ENCODE peak calls at places on chromosomes 16 and 17, in ten cellular contexts. Q is tibial nerve; K is hepatocyte; B is HCT116; O is cardiac fibroblast; H is gastrocnemius medialis; N is CD8-positive, alpha-beta memory T cell; I is foreskin fibroblast; C is prostate gland; J is tibial artery. M is an unnamed sample.

GRCh38 chr16:86398622-86399021 is 111.7 kb upstream of the FOXF1 start:
- DNase-seq in K (no peak), N (no peak), O (peak), H (no peak), J (no peak), I (peak), Q (no peak), B (no peak), C (no peak), M (no peak)

GRCh38 chr16:47276522-47276921 is 132.8 kb upstream of the NETO2 start:
- DNase-seq in I (no peak), J (no peak), B (no peak), O (no peak), N (no peak), H (no peak), K (no peak), Q (no peak), C (no peak), M (no peak)

GRCh38 chr16:8346291-8346690 is 244.0 kb downstream of the TMEM114 start:
- DNase-seq in J (no peak), B (no peak), H (no peak), I (no peak), C (no peak), K (peak), N (no peak), O (no peak), Q (no peak), M (peak)

GRCh38 chr17:48351916-48352332 is 78.1 kb downstream of the SKAP1 start:
- DNase-seq in B (peak), C (no peak), Q (no peak), O (peak), I (peak), K (peak), H (no peak), J (no peak), N (peak), M (peak)

GRCh38 chr16:85437161-85438052 is 175.7 kb upstream of the GSE1 start:
- DNase-seq in N (no peak), C (peak), I (no peak), B (no peak), K (peak), Q (no peak), J (no peak), O (peak), H (no peak), M (no peak)

GRCh38 chr16:87160218-87160617 is 157.0 kb downstream of the C16orf95 start:
- DNase-seq in I (no peak), O (peak), B (no peak), H (no peak), N (no peak), Q (no peak), C (no peak), J (no peak), K (peak), M (no peak)

GRCh38 chr17:19328441-19329061 is 34.0 kb downstream of the B9D1 start:
- DNase-seq in Q (no peak), I (no peak), K (no peak), J (peak), O (no peak), H (no peak), B (no peak), C (no peak), N (no peak), M (no peak)

GRCh38 chr16:84566580-84567244 is 51.2 kb downstream of the COTL1 start:
- DNase-seq in O (no peak), I (no peak), H (no peak), Q (no peak), J (no peak), C (no peak), K (no peak), N (no peak), B (no peak), M (no peak)

GRCh38 chr17:63707151-63707550 is 7.2 kb upstream of the LIMD2 start:
- DNase-seq in H (no peak), J (no peak), B (no peak), N (peak), Q (no peak), I (no peak), K (no peak), O (no peak), C (no peak), M (no peak)
- H3K4me3 ChIP-seq in H (no peak), J (no peak), B (no peak), N (peak), Q (no peak), I (no peak), K (no peak), O (no peak), C (no peak), M (no peak)

DNA sequence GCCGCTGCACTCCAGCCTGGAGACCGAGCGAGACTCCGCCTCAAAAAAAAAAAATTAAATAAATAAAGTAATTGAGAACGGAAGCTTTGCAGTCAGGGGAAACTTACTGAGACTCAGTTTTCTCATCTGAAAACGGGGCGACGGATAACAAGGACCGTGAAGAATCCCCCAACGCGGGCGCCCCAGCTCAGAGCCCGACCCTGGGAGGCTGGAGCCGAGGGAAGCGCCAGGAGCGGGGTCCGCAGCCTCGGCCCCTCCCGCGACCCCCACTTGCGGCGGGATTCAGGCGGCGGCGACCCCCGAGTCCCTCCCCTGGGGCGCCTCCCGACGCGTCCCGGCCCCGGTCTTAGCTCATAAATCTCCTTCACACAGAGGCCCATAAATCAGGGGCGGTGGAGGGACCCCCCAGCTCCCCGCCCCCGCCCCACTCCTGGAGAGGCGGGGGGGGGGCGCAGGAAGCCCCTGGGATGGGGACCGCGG is 10.3 kb upstream of the BHLHA9 start:
- DNase-seq in O (peak), N (no peak), J (no peak), I (no peak), K (no peak), B (no peak), C (no peak), Q (no peak), H (no peak), M (no peak)
- H3K4me3 ChIP-seq in O (peak), N (no peak), J (peak), I (peak), K (peak), B (peak), C (peak), Q (peak), H (peak), M (no peak)

GRCh38 chr17:36814958-36815357 is 122.3 kb upstream of the LHX1 start:
- DNase-seq in J (peak), K (no peak), O (no peak), C (no peak), B (no peak), Q (no peak), H (no peak), N (no peak), I (no peak), M (no peak)

GRCh38 chr17:36816214-36816613 is 121.1 kb upstream of the LHX1 start:
- DNase-seq in Q (no peak), B (no peak), C (no peak), N (no peak), K (no peak), H (no peak), J (peak), O (no peak), I (no peak), M (no peak)

GRCh38 chr17:36818134-36818825 is 119.0 kb upstream of the LHX1 start:
- DNase-seq in C (no peak), H (no peak), Q (no peak), I (no peak), B (no peak), O (no peak), J (no peak), N (no peak), K (no peak), M (no peak)

GRCh38 chr17:36816889-36817288 is 120.4 kb upstream of the LHX1 start:
- DNase-seq in Q (no peak), J (no peak), H (no peak), N (no peak), I (no peak), B (no peak), C (no peak), K (no peak), O (no peak), M (no peak)

GRCh38 chr17:36817483-36818048 is 119.7 kb upstream of the LHX1 start:
- DNase-seq in C (no peak), B (no peak), I (no peak), J (no peak), K (no peak), O (no peak), H (no peak), N (no peak), Q (no peak), M (no peak)
- H3K4me3 ChIP-seq in C (no peak), B (no peak), I (no peak), J (no peak), K (no peak), O (no peak), H (no peak), N (no peak), Q (no peak), M (no peak)

GRCh38 chr17:7437369-7437863 is 1.9 kb upstream of the FGF11 start:
- DNase-seq in N (no peak), C (no peak), B (no peak), J (no peak), O (no peak), K (no peak), H (no peak), Q (no peak), I (no peak), M (no peak)

GRCh38 chr17:7435676-7436555 is 681 bp downstream of the TMEM102 start:
- DNase-seq in J (no peak), K (peak), B (peak), I (no peak), O (no peak), Q (no peak), C (peak), N (no peak), H (peak), M (peak)

GRCh38 chr17:7438050-7438614 is 1.2 kb upstream of the FGF11 start:
- DNase-seq in H (peak), O (no peak), K (peak), B (no peak), C (peak), Q (no peak), I (no peak), J (peak), N (peak), M (no peak)

GRCh38 chr17:7438656-7439460 is 454 bp upstream of the FGF11 start:
- DNase-seq in C (no peak), J (no peak), Q (no peak), H (no peak), O (no peak), I (no peak), K (no peak), N (no peak), B (no peak), M (no peak)

GRCh38 chr17:7436556-7437368 is 1.5 kb downstream of the TMEM102 start:
- DNase-seq in K (peak), C (peak), B (peak), O (peak), I (peak), Q (peak), N (peak), J (peak), H (peak), M (peak)
- H3K4me3 ChIP-seq in K (peak), C (peak), B (peak), O (peak), I (peak), Q (peak), N (peak), J (peak), H (peak), M (peak)

DNA sequence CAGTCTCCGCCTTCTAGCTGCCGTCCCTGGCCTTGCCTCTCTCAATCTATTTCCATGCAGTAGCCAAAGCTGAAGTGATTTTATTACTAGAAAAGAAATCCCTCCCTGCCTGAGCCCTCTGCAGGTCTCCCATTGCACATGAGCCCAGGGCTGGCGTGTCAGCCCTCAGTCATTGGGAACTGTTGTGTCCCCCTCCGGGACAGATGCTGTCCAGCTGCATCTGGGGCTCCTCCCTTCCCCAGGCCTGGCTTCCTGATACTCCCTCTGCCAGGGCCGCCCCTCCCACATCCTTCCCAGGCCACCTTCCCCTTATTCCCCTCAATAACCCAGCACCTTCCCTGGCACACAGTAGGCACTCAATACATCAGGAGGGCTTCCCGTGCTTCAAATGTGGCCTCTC is 11.3 kb downstream of the ZSCAN10 start:
- DNase-seq in B (no peak), O (no peak), N (no peak), K (no peak), I (no peak), Q (no peak), C (no peak), J (no peak), H (no peak), M (no peak)
- H3K4me3 ChIP-seq in B (no peak), O (no peak), N (no peak), K (no peak), I (no peak), Q (no peak), C (no peak), J (no peak), H (no peak), M (no peak)

GRCh38 chr16:179431-179830 is 828 bp upstream of the HBQ1 start:
- DNase-seq in Q (no peak), J (no peak), O (no peak), C (no peak), I (no peak), H (no peak), N (no peak), K (no peak), B (no peak), M (no peak)

GRCh38 chr16:181668-182021 is 1.4 kb downstream of the HBQ1 start:
- DNase-seq in B (no peak), C (no peak), H (no peak), I (no peak), N (no peak), K (no peak), J (no peak), O (peak), Q (no peak), M (no peak)

GRCh38 chr16:177981-178676 is 1.6 kb downstream of the HBA1 start:
- DNase-seq in I (no peak), H (no peak), O (no peak), B (no peak), C (no peak), Q (no peak), K (no peak), N (no peak), J (no peak), M (no peak)

GRCh38 chr16:180921-181667 is 835 bp downstream of the HBQ1 start:
- DNase-seq in B (peak), K (peak), H (peak), J (peak), I (peak), O (peak), Q (peak), N (peak), C (peak), M (peak)

DNA sequence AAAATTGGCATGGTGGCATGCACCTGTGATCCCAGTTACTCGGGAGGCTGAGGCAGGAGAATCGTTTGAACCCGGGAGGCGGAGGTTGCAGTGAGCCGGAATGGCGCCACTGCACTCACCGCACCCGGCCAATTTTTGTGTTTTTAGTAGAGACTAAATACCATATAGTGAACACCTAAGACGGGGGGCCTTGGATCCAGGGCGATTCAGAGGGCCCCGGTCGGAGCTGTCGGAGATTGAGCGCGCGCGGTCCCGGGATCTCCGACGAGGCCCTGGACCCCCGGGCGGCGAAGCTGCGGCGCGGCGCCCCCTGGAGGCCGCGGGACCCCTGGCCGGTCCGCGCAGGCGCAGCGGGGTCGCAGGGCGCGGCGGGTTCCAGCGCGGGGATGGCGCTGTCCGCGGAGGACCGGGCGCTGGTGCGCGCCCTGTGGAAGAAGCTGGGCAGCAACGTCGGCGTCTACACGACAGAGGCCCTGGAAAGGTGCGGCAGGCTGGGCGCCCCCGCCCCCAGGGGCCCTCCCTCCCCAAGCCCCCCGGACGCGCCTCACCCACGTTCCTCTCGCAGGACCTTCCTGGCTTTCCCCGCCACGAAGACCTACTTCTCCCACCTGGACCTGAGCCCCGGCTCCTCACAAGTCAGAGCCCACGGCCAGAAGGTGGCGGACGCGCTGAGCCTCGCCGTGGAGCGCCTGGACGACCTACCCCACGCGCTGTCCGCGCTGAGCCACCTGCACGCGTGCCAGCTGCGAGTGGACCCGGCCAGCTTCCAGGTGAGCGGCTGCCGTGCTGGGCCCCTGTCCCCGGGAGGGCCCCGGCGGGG is at the start of gene HBQ1:
- DNase-seq in H (no peak), Q (no peak), N (peak), B (no peak), O (peak), K (peak), J (no peak), C (no peak), I (no peak), M (no peak)
- H3K4me3 ChIP-seq in H (peak), Q (peak), N (peak), B (no peak), O (peak), K (no peak), J (peak), C (peak), I (peak), M (peak)

GRCh38 chr17:2022647-2023046 is 2.5 kb downstream of the RTN4RL1 start:
- DNase-seq in C (no peak), I (no peak), O (no peak), K (no peak), N (peak), J (no peak), H (no peak), B (no peak), Q (no peak), M (peak)
- H3K4me3 ChIP-seq in C (no peak), I (no peak), O (no peak), K (no peak), N (no peak), J (no peak), H (no peak), B (no peak), Q (no peak), M (peak)

GRCh38 chr17:11278186-11278983 is 37.4 kb downstream of the SHISA6 start:
- DNase-seq in J (no peak), Q (no peak), B (no peak), O (no peak), I (no peak), H (no peak), K (peak), N (no peak), C (no peak), M (no peak)
- H3K4me3 ChIP-seq in J (no peak), Q (no peak), B (no peak), O (no peak), I (no peak), H (no peak), K (no peak), N (no peak), C (no peak), M (no peak)

M was measured in Jurkat, Clone E6-1.